ENCODE peak calls at places on chromosomes 16 and 17, in nine cellular contexts. D is heart left ventricle; T is HCT116; Y is neuronal stem cell; B is left ventricle myocardium inferior; J is Panc1; F is CD4-positive, alpha-beta memory T cell; L is stomach; W is upper lobe of right lung. V is an unnamed sample.

GRCh38 chr17:17180141-17180603 is 26.0 kb downstream of the PLD6 start:
- DNase-seq in T (no peak), L (no peak), W (no peak), F (no peak), Y (no peak), D (peak; percentile 60), B (peak; percentile 52), J (no peak), V (no peak)

GRCh38 chr16:31417916-31418315 is 10.2 kb downstream of the COX6A2 start:
- DNase-seq in L (no peak), T (no peak), F (no peak), J (no peak), Y (no peak), W (no peak), B (no peak), D (no peak), V (no peak)

GRCh38 chr17:41919165-41919817 is 540 bp upstream of the ACLY start:
- DNase-seq in J (no peak), W (no peak), Y (no peak), L (no peak), T (peak; percentile 48), B (no peak), D (no peak), F (no peak), V (no peak)

GRCh38 chr17:80291260-80291659 is 30.6 kb downstream of the RNF213 start:
- DNase-seq in F (no peak), L (no peak), Y (no peak), T (no peak), B (peak; percentile 3), D (no peak), J (no peak), W (peak; percentile 8), V (no peak)

GRCh38 chr16:89049484-89050118 is 44.1 kb upstream of the ACSF3 start:
- DNase-seq in L (no peak), T (no peak), F (no peak), D (peak; percentile 52), W (no peak), B (peak; percentile 12), J (no peak), Y (no peak), V (no peak)

GRCh38 chr16:64440421-64440831 is 681.4 kb downstream of the CDH11 start:
- DNase-seq in L (no peak), J (peak; percentile 73), F (no peak), T (no peak), D (peak; percentile 20), Y (no peak), B (no peak), W (no peak), V (no peak)

GRCh38 chr16:5412721-5413120 is 315.1 kb upstream of the EEF2KMT start:
- DNase-seq in W (no peak), D (no peak), L (no peak), Y (no peak), J (no peak), T (no peak), B (no peak), F (no peak), V (no peak)

GRCh38 chr17:20922128-20922670 is 120.6 kb downstream of the USP22 start:
- DNase-seq in L (no peak), D (no peak), Y (no peak), B (peak; percentile 38), F (no peak), T (no peak), J (no peak), W (no peak), V (no peak)

GRCh38 chr16:86205521-86206245 is 304.6 kb upstream of the FOXF1 start:
- DNase-seq in B (no peak), J (no peak), T (no peak), W (no peak), Y (no peak), F (no peak), D (no peak), L (no peak), V (no peak)

GRCh38 chr17:850086-850827 is 68.1 kb downstream of the MRM3 start:
- DNase-seq in B (no peak), T (no peak), W (no peak), D (no peak), F (no peak), L (no peak), J (no peak), Y (no peak), V (no peak)

GRCh38 chr17:55167024-55167721 is 97.6 kb upstream of the HLF start:
- DNase-seq in D (no peak), W (no peak), J (no peak), L (no peak), T (no peak), F (no peak), Y (no peak), B (no peak), V (no peak)

GRCh38 chr16:1823821-1824220 is 2.8 kb downstream of the HAGH start:
- DNase-seq in B (peak; percentile 41), Y (no peak), T (no peak), J (no peak), F (no peak), L (peak; percentile 55), D (no peak), W (no peak), V (peak; percentile 69)

GRCh38 chr16:16030449-16030848 is 81.0 kb downstream of the ABCC1 start:
- DNase-seq in L (no peak), F (no peak), D (no peak), Y (no peak), J (no peak), T (no peak), W (no peak), B (no peak), V (no peak)
- H3K36me3 ChIP-seq in L (no peaks in the 10 kb centered on the region), F (peaks cover 4% of the 10 kb centered on the region), D (peaks cover 19% of the 10 kb centered on the region), Y (no peaks in the 10 kb centered on the region), J (peaks cover 7% of the 10 kb centered on the region), T (peaks cover 11% of the 10 kb centered on the region), W (peaks cover 5% of the 10 kb centered on the region), B (peaks cover 10% of the 10 kb centered on the region), V (peaks cover 2% of the 10 kb centered on the region)

DNA sequence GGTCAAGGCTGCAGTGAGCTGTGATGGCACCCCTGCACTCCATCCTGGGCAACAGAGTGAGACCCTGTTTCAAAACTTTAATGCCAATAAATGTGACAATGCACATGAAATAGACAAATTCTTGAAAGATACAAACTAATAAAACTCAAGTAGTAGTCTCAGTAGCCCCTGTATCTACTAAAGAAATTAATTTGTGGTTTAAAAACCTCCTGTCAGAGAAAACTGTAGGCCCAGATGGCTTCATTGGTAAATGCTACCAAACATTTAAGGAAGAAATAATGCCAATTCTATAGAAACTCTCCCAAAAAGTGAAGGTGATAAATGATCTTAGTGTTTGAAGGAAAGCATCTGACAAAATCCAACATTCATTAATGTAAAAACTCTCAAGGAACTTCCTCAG is 16.8 kb downstream of the AKTIP start:
- DNase-seq in W (no peak), Y (no peak), F (no peak), D (no peak), B (no peak), L (no peak), T (no peak), J (no peak), V (no peak)
- H3K36me3 ChIP-seq in W (peaks cover 94% of the 10 kb centered on the region), Y (peaks cover 17% of the 10 kb centered on the region), F (peaks cover 70% of the 10 kb centered on the region), D (peaks cover 90% of the 10 kb centered on the region), B (peaks cover 88% of the 10 kb centered on the region), L (peaks cover 22% of the 10 kb centered on the region), T (peaks cover 11% of the 10 kb centered on the region), J (peaks cover 5% of the 10 kb centered on the region), V (peaks cover 85% of the 10 kb centered on the region)

GRCh38 chr16:87340198-87340597 is 23.0 kb upstream of the C16orf95 start:
- DNase-seq in F (no peak), J (no peak), W (no peak), Y (no peak), D (no peak), L (no peak), B (no peak), T (no peak), V (no peak)
- H3K36me3 ChIP-seq in F (peaks cover 19% of the 10 kb centered on the region), J (no peaks in the 10 kb centered on the region), W (peaks cover 50% of the 10 kb centered on the region), Y (peaks cover 23% of the 10 kb centered on the region), D (peaks cover 66% of the 10 kb centered on the region), L (peaks cover 41% of the 10 kb centered on the region), B (peaks cover 74% of the 10 kb centered on the region), T (peaks cover 14% of the 10 kb centered on the region), V (peaks cover 85% of the 10 kb centered on the region)

GRCh38 chr17:50166518-50167181 is 845 bp downstream of the SGCA start:
- DNase-seq in L (no peak), T (no peak), F (no peak), B (no peak), J (no peak), Y (no peak), W (no peak), D (no peak), V (no peak)
- H3K36me3 ChIP-seq in L (no peaks in the 10 kb centered on the region), T (no peaks in the 10 kb centered on the region), F (no peaks in the 10 kb centered on the region), B (no peaks in the 10 kb centered on the region), J (no peaks in the 10 kb centered on the region), Y (no peaks in the 10 kb centered on the region), W (no peaks in the 10 kb centered on the region), D (no peaks in the 10 kb centered on the region), V (no peaks in the 10 kb centered on the region)

DNA sequence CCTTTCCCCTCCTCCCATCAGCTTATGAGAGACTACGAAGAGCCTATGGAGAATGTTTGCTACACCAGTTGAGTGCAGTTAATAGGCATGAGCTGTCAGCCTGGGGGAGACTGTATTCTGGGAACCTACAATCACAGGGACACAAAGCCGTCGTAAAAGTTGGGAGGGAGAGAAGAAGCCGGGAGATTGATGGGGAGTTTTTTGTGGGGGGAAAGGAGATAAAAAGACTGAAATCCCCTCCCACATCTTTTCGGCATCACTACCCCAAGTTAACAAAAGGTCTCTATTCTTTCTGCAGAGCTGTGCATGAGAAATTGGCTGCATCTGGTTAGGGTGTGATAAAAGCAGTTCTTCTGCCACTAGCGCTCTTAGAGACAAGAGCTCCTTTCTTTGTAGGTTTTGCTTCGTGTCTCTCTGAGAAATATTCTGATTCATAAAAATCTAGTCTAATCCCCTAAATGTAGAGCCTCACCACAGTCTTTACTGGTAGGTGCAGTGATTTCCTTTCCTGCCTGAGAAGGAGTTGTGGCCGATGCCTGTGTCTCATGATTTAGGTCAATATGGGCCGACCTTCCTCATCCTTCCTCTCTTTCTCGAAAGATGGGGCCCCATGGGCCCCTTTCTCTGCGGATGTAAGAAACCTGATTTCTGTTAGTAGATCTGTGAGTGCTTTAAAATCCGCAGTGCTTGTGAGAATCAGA is 77.4 kb downstream of the BPTF start:
- DNase-seq in W (no peak), D (no peak), T (no peak), F (no peak), B (no peak), L (no peak), J (no peak), Y (peak; percentile 6), V (no peak)
- H3K36me3 ChIP-seq in W (peaks cover 84% of the 10 kb centered on the region), D (peaks cover 95% of the 10 kb centered on the region), T (peaks cover 36% of the 10 kb centered on the region), F (peaks cover 25% of the 10 kb centered on the region), B (peaks cover 83% of the 10 kb centered on the region), L (peaks cover 42% of the 10 kb centered on the region), J (peaks cover 11% of the 10 kb centered on the region), Y (peaks cover 14% of the 10 kb centered on the region), V (peaks cover 92% of the 10 kb centered on the region)

GRCh38 chr17:74799097-74799496 is 23.0 kb upstream of the NAT9 start:
- DNase-seq in B (no peak), Y (no peak), J (no peak), D (no peak), W (no peak), T (no peak), L (no peak), F (no peak), V (no peak)
- H3K36me3 ChIP-seq in B (peaks cover 71% of the 10 kb centered on the region), Y (peaks cover 41% of the 10 kb centered on the region), J (no peaks in the 10 kb centered on the region), D (peaks cover 84% of the 10 kb centered on the region), W (peaks cover 67% of the 10 kb centered on the region), T (peaks cover 4% of the 10 kb centered on the region), L (peaks cover 41% of the 10 kb centered on the region), F (peaks cover 59% of the 10 kb centered on the region), V (no peaks in the 10 kb centered on the region)

GRCh38 chr17:34991606-34992005 is 11.3 kb downstream of the LIG3 start:
- DNase-seq in F (no peak), J (no peak), T (no peak), D (no peak), W (no peak), Y (no peak), B (no peak), L (no peak), V (no peak)
- H3K36me3 ChIP-seq in F (peaks cover 42% of the 10 kb centered on the region), J (peaks cover 8% of the 10 kb centered on the region), T (peaks cover 43% of the 10 kb centered on the region), D (peaks cover 86% of the 10 kb centered on the region), W (peaks cover 71% of the 10 kb centered on the region), Y (peaks cover 74% of the 10 kb centered on the region), B (peaks cover 83% of the 10 kb centered on the region), L (peaks cover 22% of the 10 kb centered on the region), V (no peaks in the 10 kb centered on the region)

GRCh38 chr17:4116516-4116915 is 26.3 kb downstream of the ZZEF1 start:
- DNase-seq in T (no peak), B (no peak), L (no peak), F (no peak), Y (no peak), W (no peak), D (no peak), J (no peak), V (no peak)
- H3K36me3 ChIP-seq in T (peaks cover 7% of the 10 kb centered on the region), B (peaks cover 82% of the 10 kb centered on the region), L (peaks cover 36% of the 10 kb centered on the region), F (peaks cover 69% of the 10 kb centered on the region), Y (peaks cover 6% of the 10 kb centered on the region), W (peaks cover 89% of the 10 kb centered on the region), D (peaks cover 96% of the 10 kb centered on the region), J (no peaks in the 10 kb centered on the region), V (peaks cover 98% of the 10 kb centered on the region)

V was measured in Peyer's patch.